ENCODE peak calls at places on chromosomes 16 and 17, in eight cellular contexts. D, A, N, G, X, Y, C and I are unnamed samples.

GRCh38 chr16:56611281-56611833 is 3.0 kb downstream of the MT2A start:
- DNase-seq in D (no peak), A (no peak), N (peak), G (no peak), X (no peak), Y (peak), C (peak), I (no peak)

GRCh38 chr16:30715777-30716445 is 16.9 kb downstream of the SRCAP start:
- DNase-seq in D (no peak), A (no peak), N (no peak), G (no peak), X (no peak), Y (peak), C (no peak), I (peak)

GRCh38 chr17:28916302-28916934 is 13.5 kb upstream of the DHRS13 start:
- DNase-seq in D (peak), A (peak), N (peak), G (peak), X (no peak), Y (peak), C (peak), I (no peak)

GRCh38 chr17:81288715-81289114 is 6.4 kb downstream of the SLC38A10 start:
- DNase-seq in D (no peak), A (no peak), N (no peak), G (no peak), X (no peak), Y (no peak), C (no peak), I (no peak)

GRCh38 chr17:78484300-78485159 is 92.7 kb downstream of the DNAH17 start:
- DNase-seq in D (peak), A (no peak), N (peak), G (peak), X (peak), Y (peak), C (no peak), I (peak)

GRCh38 chr16:74931445-74931844 is 53.5 kb downstream of the WDR59 start:
- DNase-seq in D (no peak), A (no peak), N (no peak), G (no peak), X (no peak), Y (no peak), C (no peak), I (no peak)

GRCh38 chr16:72983241-72983640 is 64.7 kb downstream of the ZFHX3 start:
- DNase-seq in D (no peak), A (no peak), N (no peak), G (no peak), X (no peak), Y (no peak), C (no peak), I (no peak)

GRCh38 chr17:76469076-76469990 is 1.9 kb downstream of the AANAT start:
- DNase-seq in D (no peak), A (no peak), N (no peak), G (no peak), X (no peak), Y (no peak), C (no peak), I (no peak)

GRCh38 chr16:55653106-55653505 is 2.7 kb upstream of the SLC6A2 start:
- DNase-seq in D (no peak), A (no peak), N (no peak), G (no peak), X (no peak), Y (no peak), C (no peak), I (no peak)